ENCODE peak calls at places on chromosomes 16 and 17, in seven cellular contexts. R, P, E, A, U, G and H are unnamed samples.
A peak's percentile ranks its signal among the peaks of the same experiment; 100 is the strongest.

GRCh38 chr17:31568140-31568938 is 176.9 kb downstream of the RAB11FIP4 start:
- DNase-seq in E (no peak), P (no peak), R (no peak), U (peak; percentile 93), A (no peak), G (no peak), H (no peak)

GRCh38 chr17:15921640-15922039 is 23.3 kb upstream of the ADORA2B start:
- DNase-seq in A (no peak), G (no peak), R (no peak), P (no peak), E (no peak), U (no peak), H (no peak)

GRCh38 chr17:81870155-81870977 is 771 bp downstream of the ARHGDIA start:
- DNase-seq in U (peak; percentile 63), R (peak; percentile 69), A (peak; percentile 51), G (peak; percentile 64), E (peak; percentile 50), P (peak; percentile 74), H (no peak)

GRCh38 chr17:74814453-74814852 is 38.3 kb upstream of the NAT9 start:
- DNase-seq in R (no peak), A (no peak), G (no peak), U (no peak), E (no peak), P (no peak), H (no peak)

GRCh38 chr17:69597898-69598692 is 183.6 kb downstream of the MAP2K6 start:
- DNase-seq in E (no peak), R (peak; percentile 85), P (peak; percentile 59), G (no peak), U (no peak), A (peak; percentile 36), H (peak; percentile 39)

GRCh38 chr17:6427284-6427781 is 7.6 kb downstream of the AIPL1 start:
- DNase-seq in A (no peak), E (peak; percentile 47), G (no peak), P (peak; percentile 65), U (no peak), R (peak; percentile 16), H (no peak)

GRCh38 chr17:49766918-49767530 is 3.1 kb upstream of the FAM117A start:
- DNase-seq in A (no peak), U (no peak), P (no peak), G (no peak), E (no peak), R (no peak), H (no peak)

GRCh38 chr17:21287703-21288449 is 3.4 kb downstream of the MAP2K3 start:
- DNase-seq in G (no peak), E (peak; percentile 98), R (peak; percentile 97), P (peak; percentile 91), A (peak; percentile 97), U (peak; percentile 99), H (peak; percentile 88)

GRCh38 chr17:17635126-17635525 is 43.6 kb upstream of the PEMT start:
- DNase-seq in U (no peak), A (no peak), P (no peak), G (no peak), E (no peak), R (no peak), H (no peak)

GRCh38 chr16:80996688-80997138 is 10.0 kb downstream of the CMC2 start:
- DNase-seq in R (no peak), E (no peak), G (no peak), U (no peak), P (no peak), A (no peak), H (no peak)
- H3K4me3 ChIP-seq in R (no peak overlapping the region), E (peak overlapping the region; percentile 54), G (no peak overlapping the region), U (peak overlapping the region; percentile 43), P (peak overlapping the region; percentile 35), A (no peak overlapping the region), H (no peak overlapping the region)

GRCh38 chr16:2031081-2031577 is 4.4 kb downstream of the NHERF2 start:
- DNase-seq in R (no peak), E (no peak), A (no peak), U (no peak), P (no peak), G (no peak), H (no peak)

GRCh38 chr16:2030036-2030435 is 3.3 kb downstream of the NHERF2 start:
- DNase-seq in E (no peak), A (no peak), G (no peak), R (no peak), P (no peak), U (no peak), H (no peak)

GRCh38 chr16:2034695-2035430 is 8.2 kb downstream of the NHERF2 start:
- DNase-seq in U (peak; percentile 73), R (no peak), E (no peak), G (no peak), A (no peak), P (no peak), H (no peak)

GRCh38 chr16:2033057-2033911 is 6.6 kb downstream of the NHERF2 start:
- DNase-seq in R (peak; percentile 54), E (no peak), G (peak; percentile 45), P (peak; percentile 77), A (peak; percentile 66), U (peak; percentile 68), H (no peak)

DNA sequence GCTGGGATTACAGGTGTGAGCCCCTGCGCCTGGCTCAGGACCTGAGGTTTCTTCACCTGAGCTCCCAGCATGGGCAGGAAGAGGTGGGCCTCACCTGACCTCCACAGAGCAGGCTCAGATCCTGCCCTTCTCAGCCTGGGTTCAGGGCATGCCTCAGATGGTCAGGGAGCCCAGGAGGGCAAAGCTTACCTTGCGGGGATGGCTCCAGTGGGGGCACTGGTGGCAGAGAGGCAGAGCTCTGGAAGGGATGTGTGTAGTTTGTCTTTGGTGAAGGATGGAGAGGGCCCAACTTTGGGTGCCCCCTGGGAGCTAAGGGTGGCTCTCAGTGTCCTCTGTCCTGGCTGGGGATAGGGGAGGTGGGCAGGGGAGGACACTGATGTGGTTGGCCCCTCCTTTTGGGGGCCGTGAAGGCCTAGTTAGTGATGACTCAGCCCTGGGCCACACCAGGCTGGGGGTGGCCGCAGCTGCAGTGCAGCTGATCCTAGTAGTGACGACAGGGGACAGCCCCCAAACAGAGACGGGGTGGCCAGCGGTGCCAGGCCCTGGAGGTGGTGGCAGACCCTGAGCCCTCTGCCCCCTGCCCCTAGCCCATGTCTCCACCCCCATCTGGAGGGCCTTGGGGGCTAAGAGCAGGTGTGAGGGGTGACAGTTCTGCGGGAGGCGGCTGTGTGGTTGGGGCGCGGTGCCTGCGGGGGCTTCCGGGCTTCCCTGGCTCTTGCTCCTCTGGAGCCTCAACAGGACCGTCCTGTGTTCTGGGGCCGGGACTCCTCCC is 5.8 kb downstream of the NHERF2 start:
- DNase-seq in R (peak; percentile 49), P (no peak), A (no peak), U (no peak), E (no peak), G (no peak), H (no peak)
- H3K4me3 ChIP-seq in R (no peak overlapping the region), P (no peak overlapping the region), A (no peak overlapping the region), U (peak overlapping the region; percentile 47), E (no peak overlapping the region), G (no peak overlapping the region), H (no peak overlapping the region)

GRCh38 chr16:4800290-4801041 is 2.0 kb downstream of the ROGDI start:
- DNase-seq in U (peak; percentile 63), E (no peak), G (no peak), P (no peak), R (no peak), A (no peak), H (no peak)
- H3K4me3 ChIP-seq in U (no peak overlapping the region), E (no peak overlapping the region), G (no peak overlapping the region), P (no peak overlapping the region), R (no peak overlapping the region), A (no peak overlapping the region), H (no peak overlapping the region)

GRCh38 chr17:2722611-2723010 is 11.0 kb upstream of the CLUH start:
- DNase-seq in E (no peak), U (no peak), G (no peak), P (no peak), A (no peak), R (no peak), H (no peak)

GRCh38 chr17:2724783-2725164 is 13.2 kb upstream of the CLUH start:
- DNase-seq in P (peak; percentile 24), U (no peak), E (no peak), G (peak; percentile 89), A (peak; percentile 40), R (peak; percentile 26), H (no peak)

GRCh38 chr17:2723505-2723996 is 12.0 kb upstream of the CLUH start:
- DNase-seq in G (peak; percentile 97), P (no peak), E (no peak), A (no peak), U (no peak), R (no peak), H (no peak)

GRCh38 chr17:2721603-2722002 is 10.0 kb upstream of the CLUH start:
- DNase-seq in E (no peak), A (no peak), U (no peak), R (no peak), G (no peak), P (no peak), H (no peak)

GRCh38 chr17:2723997-2724782 is 12.6 kb upstream of the CLUH start:
- DNase-seq in G (peak; percentile 94), U (no peak), A (no peak), E (no peak), R (no peak), P (no peak), H (no peak)
- H3K4me3 ChIP-seq in G (no peak overlapping the region), U (peak overlapping the region; percentile 10), A (no peak overlapping the region), E (no peak overlapping the region), R (peak overlapping the region; percentile 17), P (no peak overlapping the region), H (no peak overlapping the region)

GRCh38 chr16:88633684-88634140 is 4.7 kb upstream of the IL17C start:
- DNase-seq in R (peak; percentile 13), U (no peak), A (peak; percentile 31), E (peak; percentile 78), G (peak; percentile 86), P (peak; percentile 44), H (peak; percentile 51)
- H3K4me3 ChIP-seq in R (no peak overlapping the region), U (no peak overlapping the region), A (no peak overlapping the region), E (peak overlapping the region; percentile 67), G (no peak overlapping the region), P (peak overlapping the region; percentile 56), H (peak overlapping the region; percentile 38)

DNA sequence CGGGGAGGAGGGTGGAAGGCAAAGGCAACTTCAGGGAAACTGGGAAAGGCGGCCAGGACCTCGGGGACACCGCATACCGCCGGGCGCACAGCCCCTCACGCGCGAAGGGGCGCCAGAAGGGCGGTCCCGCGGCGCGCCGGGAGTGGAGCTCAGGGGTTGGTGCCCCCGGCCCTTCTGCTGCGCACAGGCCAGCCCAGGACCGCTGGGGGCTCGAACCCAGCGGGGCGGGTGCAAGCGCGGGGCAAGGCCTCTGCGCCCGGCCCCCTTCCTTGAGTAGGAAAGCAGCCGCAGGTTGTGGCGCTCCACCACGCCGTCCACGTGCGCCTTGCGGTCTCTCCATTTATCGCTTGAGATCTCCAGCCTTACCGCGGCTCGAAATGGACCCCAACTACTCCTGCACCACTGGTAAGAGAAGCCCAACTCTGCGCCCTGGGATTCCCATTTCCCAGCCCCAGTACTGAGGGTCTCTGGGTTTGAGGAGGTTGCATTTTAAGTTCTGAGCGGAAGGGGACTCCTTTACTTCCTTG is 3.0 kb upstream of the MT1A start:
- DNase-seq in P (no peak), A (no peak), U (no peak), R (no peak), G (no peak), E (no peak), H (no peak)
- H3K4me3 ChIP-seq in P (peak overlapping the region; percentile 45), A (peak overlapping the region; percentile 22), U (no peak overlapping the region), R (no peak overlapping the region), G (no peak overlapping the region), E (peak overlapping the region; percentile 46), H (no peak overlapping the region)